ENCODE peak calls at places on chromosomes 2 and 18, in nine cellular contexts. M is caudate nucleus; N is endothelial cell of umbilical vein; J is psoas muscle; V is CD8-positive, alpha-beta T cell; Q is suprapubic skin; B is PC-3; O is heart left ventricle; E is CD4-positive, alpha-beta T cell. R is an unnamed sample.

GRCh38 chr2:145075454-145076062 is 555.6 kb upstream of the ZEB2 start:
- DNase-seq in O (no peak), J (no peak), Q (no peak), B (no peak), E (no peak), N (no peak), V (no peak), M (no peak), R (no peak)

GRCh38 chr18:79381811-79382311 is 13.9 kb upstream of the NFATC1 start:
- DNase-seq in E (no peak), B (no peak), M (no peak), Q (peak; percentile 53), V (no peak), N (no peak), J (no peak), O (peak; percentile 10), R (no peak)

GRCh38 chr2:100781523-100782375 is 38.2 kb upstream of the NPAS2 start:
- DNase-seq in J (no peak), N (no peak), E (no peak), M (no peak), Q (no peak), O (no peak), B (no peak), V (no peak), R (no peak)

GRCh38 chr2:60822987-60823386 is 58.4 kb upstream of the REL start:
- DNase-seq in B (no peak), N (no peak), O (no peak), J (no peak), E (no peak), V (no peak), M (no peak), Q (no peak), R (no peak)

GRCh38 chr2:194155406-194155805 is 1501.6 kb upstream of the SLC39A10 start:
- DNase-seq in E (no peak), V (no peak), J (no peak), B (no peak), N (no peak), M (no peak), Q (no peak), O (no peak), R (no peak)

GRCh38 chr2:124534015-124534414 is 508.9 kb downstream of the CNTNAP5 start:
- DNase-seq in N (no peak), M (no peak), E (no peak), Q (no peak), V (no peak), J (no peak), B (no peak), O (no peak), R (no peak)

GRCh38 chr2:228048838-228049490 is 132.5 kb downstream of the SPHKAP start:
- DNase-seq in B (peak; percentile 95), O (no peak), M (no peak), E (no peak), V (no peak), N (no peak), J (no peak), Q (no peak), R (no peak)

GRCh38 chr2:163469561-163469962 is 266.2 kb downstream of the FIGN start:
- DNase-seq in J (no peak), O (no peak), N (no peak), V (no peak), M (no peak), B (no peak), Q (no peak), E (no peak), R (no peak)

GRCh38 chr2:174675615-174676014 is 78.0 kb upstream of the WIPF1 start:
- DNase-seq in J (no peak), E (no peak), B (no peak), O (no peak), M (no peak), Q (no peak), V (peak; percentile 65), N (no peak), R (no peak)

GRCh38 chr2:10385933-10386773 is 62.0 kb downstream of the ODC1 start:
- DNase-seq in O (no peak), M (no peak), J (no peak), V (no peak), E (no peak), N (no peak), B (peak; percentile 83), Q (no peak), R (no peak)

GRCh38 chr2:28403388-28403956 is 10.8 kb downstream of the FOSL2 start:
- DNase-seq in Q (no peak), V (no peak), J (no peak), O (no peak), B (peak; percentile 17), M (no peak), N (no peak), E (no peak), R (no peak)

GRCh38 chr18:40382191-40382590 is 1572.8 kb upstream of the PIK3C3 start:
- DNase-seq in N (no peak), B (no peak), J (no peak), O (no peak), M (no peak), E (no peak), Q (no peak), V (no peak), R (no peak)

GRCh38 chr2:202780514-202781021 is 91.0 kb downstream of the ICA1L start:
- DNase-seq in E (no peak), M (no peak), V (no peak), Q (no peak), B (peak; percentile 91), J (no peak), N (peak; percentile 48), O (no peak), R (no peak)

GRCh38 chr2:70784320-70784719 is 6.1 kb downstream of the FIGLA start:
- DNase-seq in O (no peak), J (no peak), B (peak; percentile 8), V (no peak), Q (no peak), M (no peak), N (no peak), E (no peak), R (no peak)

GRCh38 chr2:165239230-165239629 is at the start of gene SCN2A:
- DNase-seq in M (no peak), J (no peak), O (no peak), B (peak; percentile 67), V (no peak), N (peak; percentile 60), Q (no peak), E (no peak), R (no peak)

GRCh38 chr2:180553094-180553715 is 427.2 kb upstream of the UBE2E3 start:
- DNase-seq in M (no peak), B (no peak), N (no peak), E (no peak), O (no peak), V (no peak), Q (no peak), J (no peak), R (no peak)

GRCh38 chr2:121690095-121690494 is 40.8 kb upstream of the CLASP1 start:
- DNase-seq in B (no peak), Q (no peak), J (no peak), N (no peak), M (no peak), V (no peak), O (no peak), E (no peak), R (no peak)

GRCh38 chr2:241553981-241554380 is 4.6 kb upstream of the BOK start:
- DNase-seq in E (no peak), M (no peak), V (no peak), O (no peak), B (no peak), N (no peak), Q (no peak), J (no peak), R (no peak)

GRCh38 chr2:12106440-12107080 is 360.1 kb downstream of the LPIN1 start:
- DNase-seq in M (no peak), E (no peak), O (peak; percentile 81), J (peak; percentile 86), Q (no peak), B (peak; percentile 94), N (peak; percentile 40), V (no peak), R (peak; percentile 66)

GRCh38 chr2:137928547-137929503 is 35.4 kb upstream of the HNMT start:
- DNase-seq in M (no peak), B (peak; percentile 72), Q (no peak), V (no peak), O (no peak), E (no peak), J (no peak), N (peak; percentile 46), R (no peak)
- H3K27ac ChIP-seq in M (no peak overlapping the region), B (no peak overlapping the region), Q (no peak overlapping the region), V (no peak overlapping the region), O (no peak overlapping the region), E (no peak overlapping the region), J (no peak overlapping the region), N (peak overlapping the region; percentile 22), R (no peak overlapping the region)

GRCh38 chr18:58148954-58149471 is 105.0 kb downstream of the NEDD4L start:
- DNase-seq in B (peak; percentile 6), V (no peak), Q (no peak), N (no peak), O (no peak), M (no peak), E (no peak), J (no peak), R (no peak)
- H3K27ac ChIP-seq in B (no peak overlapping the region), V (no peak overlapping the region), Q (no peak overlapping the region), N (no peak overlapping the region), O (no peak overlapping the region), M (no peak overlapping the region), E (no peak overlapping the region), J (no peak overlapping the region), R (no peak overlapping the region)

GRCh38 chr2:16653799-16654198 is 11.8 kb downstream of the CYRIA start:
- DNase-seq in Q (no peak), O (no peak), J (no peak), M (no peak), B (no peak), E (no peak), N (no peak), V (no peak), R (no peak)
- H3K27ac ChIP-seq in Q (no peak overlapping the region), O (peak overlapping the region; percentile 75), J (peak overlapping the region; percentile 96), M (peak overlapping the region; percentile 89), B (no peak overlapping the region), E (no peak overlapping the region), N (no peak overlapping the region), V (no peak overlapping the region), R (peak overlapping the region; percentile 82)

GRCh38 chr18:48476550-48476917 is 62.3 kb upstream of the CTIF start:
- DNase-seq in B (no peak), V (no peak), N (no peak), J (no peak), O (no peak), M (no peak), E (no peak), Q (no peak), R (no peak)

GRCh38 chr18:48475635-48476549 is 62.9 kb upstream of the CTIF start:
- DNase-seq in B (peak; percentile 63), V (no peak), E (no peak), O (peak; percentile 52), M (peak; percentile 53), N (peak; percentile 78), J (peak; percentile 56), Q (no peak), R (no peak)

GRCh38 chr18:48472610-48473009 is 63.4 kb upstream of the ZBTB7C start:
- DNase-seq in B (no peak), V (no peak), Q (no peak), J (no peak), M (no peak), N (no peak), O (no peak), E (no peak), R (no peak)

GRCh38 chr18:48470484-48471180 is 61.4 kb upstream of the ZBTB7C start:
- DNase-seq in J (no peak), O (no peak), N (no peak), V (no peak), Q (no peak), B (no peak), M (no peak), E (no peak), R (no peak)

GRCh38 chr18:48473816-48474215 is 64.6 kb upstream of the ZBTB7C start:
- DNase-seq in J (no peak), Q (no peak), B (no peak), O (no peak), E (no peak), N (no peak), V (no peak), M (no peak), R (no peak)
- H3K27ac ChIP-seq in J (no peak overlapping the region), Q (no peak overlapping the region), B (no peak overlapping the region), O (no peak overlapping the region), E (no peak overlapping the region), N (no peak overlapping the region), V (no peak overlapping the region), M (no peak overlapping the region), R (no peak overlapping the region)

R was measured in gastrocnemius medialis.